ENCODE peak calls at places on chromosomes 5 and 9, in ten cellular contexts. Q is fibroblast of pulmonary artery; S is neural crest cell; A is spleen; I is WTC11; Z is heart right ventricle; K is mucosa of descending colon; V is dermis blood vessel endothelial cell; F is stimulated activated CD4-positive, alpha-beta T cell treated with anti-CD3 and anti-CD28 coated beads, TNF-alpha, amount 100 ng/mL, for 4 hours; N is G401. Y is an unnamed sample.

GRCh38 chr5:113447651-113448050 is 12.9 kb upstream of the TSSK1B start:
- DNase-seq in Q (peak; percentile 13), S (peak; percentile 41), A (no peak), I (no peak), Z (no peak), K (no peak), V (peak; percentile 16), F (no peak), N (peak; percentile 81), Y (no peak)

GRCh38 chr5:471750-472058 is 28.7 kb downstream of the EXOC3 start:
- DNase-seq in Q (no peak), S (no peak), A (no peak), I (no peak), Z (no peak), K (no peak), V (no peak), F (no peak), N (peak; percentile 4), Y (no peak)

GRCh38 chr5:128681764-128682664 is 144.0 kb upstream of the FBN2 start:
- DNase-seq in Q (peak; percentile 36), S (no peak), A (no peak), I (peak; percentile 20), Z (no peak), K (no peak), V (no peak), F (no peak), N (no peak), Y (no peak)

GRCh38 chr9:132898043-132898442 is 19.3 kb downstream of the SPACA9 start:
- DNase-seq in Q (no peak), S (no peak), A (no peak), I (no peak), Z (no peak), K (no peak), V (no peak), F (no peak), N (peak; percentile 93), Y (no peak)

GRCh38 chr5:146034127-146034526 is 71.2 kb downstream of the PLAC8L1 start:
- DNase-seq in Q (no peak), S (no peak), A (no peak), I (no peak), Z (no peak), K (no peak), V (no peak), F (no peak), N (no peak), Y (no peak)

GRCh38 chr9:95938724-95939123 is 63.2 kb downstream of the ERCC6L2 start:
- DNase-seq in Q (no peak), S (no peak), A (no peak), I (no peak), Z (no peak), K (no peak), V (no peak), F (no peak), N (no peak), Y (no peak)

GRCh38 chr5:31703757-31704156 is 64.8 kb downstream of the PDZD2 start:
- DNase-seq in Q (no peak), S (no peak), A (no peak), I (no peak), Z (no peak), K (no peak), V (no peak), F (no peak), N (no peak), Y (no peak)

GRCh38 chr5:132444061-132444460 is 46.5 kb downstream of the IRF1 start:
- DNase-seq in Q (no peak), S (no peak), A (no peak), I (no peak), Z (no peak), K (no peak), V (no peak), F (no peak), N (no peak), Y (no peak)

GRCh38 chr9:72254881-72255545 is 105.8 kb downstream of the GDA start:
- DNase-seq in Q (no peak), S (no peak), A (no peak), I (no peak), Z (no peak), K (no peak), V (no peak), F (no peak), N (no peak), Y (no peak)

GRCh38 chr9:7216004-7216821 is 458.4 kb downstream of the KDM4C start:
- DNase-seq in Q (peak; percentile 67), S (no peak), A (no peak), I (no peak), Z (no peak), K (no peak), V (no peak), F (no peak), N (no peak), Y (no peak)

GRCh38 chr9:79693750-79694149 is 122.0 kb downstream of the TLE4 start:
- DNase-seq in Q (no peak), S (no peak), A (no peak), I (no peak), Z (no peak), K (no peak), V (no peak), F (no peak), N (peak; percentile 56), Y (no peak)

GRCh38 chr9:113955076-113955752 is 79.1 kb downstream of the ZNF618 start:
- DNase-seq in Q (peak; percentile 82), S (no peak), A (no peak), I (no peak), Z (no peak), K (no peak), V (no peak), F (no peak), N (no peak), Y (peak; percentile 33)

GRCh38 chr9:109509625-109510024 is 11.5 kb upstream of the PTPN3 start:
- DNase-seq in Q (no peak), S (no peak), A (no peak), I (no peak), Z (no peak), K (no peak), V (no peak), F (no peak), N (no peak), Y (no peak)

GRCh38 chr9:34547960-34548603 is 25.3 kb upstream of the ENHO start:
- DNase-seq in Q (peak; percentile 66), S (peak; percentile 83), A (peak; percentile 84), I (peak; percentile 88), Z (peak; percentile 77), K (no peak), V (peak; percentile 77), F (no peak), N (peak; percentile 78), Y (peak; percentile 64)

GRCh38 chr5:54758038-54758437 is 227.4 kb downstream of the ESM1 start:
- DNase-seq in Q (peak; percentile 89), S (no peak), A (no peak), I (no peak), Z (no peak), K (no peak), V (no peak), F (no peak), N (peak; percentile 53), Y (no peak)

GRCh38 chr9:136370037-136370436 is 3.4 kb downstream of the CARD9 start:
- DNase-seq in Q (no peak), S (no peak), A (no peak), I (no peak), Z (no peak), K (no peak), V (no peak), F (no peak), N (no peak), Y (no peak)

GRCh38 chr5:60287174-60287771 is 393.7 kb upstream of the PDE4D start:
- DNase-seq in Q (peak; percentile 67), S (peak; percentile 12), A (no peak), I (peak; percentile 73), Z (peak; percentile 19), K (no peak), V (peak; percentile 79), F (no peak), N (peak; percentile 46), Y (no peak)

GRCh38 chr5:10745133-10745532 is 15.9 kb downstream of the DAP start:
- DNase-seq in Q (no peak), S (no peak), A (no peak), I (no peak), Z (no peak), K (no peak), V (no peak), F (no peak), N (no peak), Y (no peak)